ENCODE peak calls at places on chromosomes 4 and X, in eight cellular contexts. W is osteoblast, Y is mesendoderm, J is GM04504, K is A549, G is NCI-H2081, V is cardiac fibroblast, E is HT-29. T is an unnamed sample.

GRCh38 chr4:79650794-79651431 is 242.9 kb upstream of the GK2 start:
- DNase-seq in G (no peak), Y (peak; percentile 64), E (no peak), K (no peak), V (peak; percentile 70), J (no peak), W (peak; percentile 62), T (no peak)

GRCh38 chr4:186029731-186030421 is 39.1 kb upstream of the TLR3 start:
- DNase-seq in Y (peak; percentile 34), G (peak; percentile 65), W (peak; percentile 86), J (no peak), K (no peak), V (peak; percentile 94), E (no peak), T (peak; percentile 50)

GRCh38 chr4:22029803-22030202 is 81.2 kb upstream of the KCNIP4 start:
- DNase-seq in K (no peak), G (peak; percentile 96), V (no peak), W (no peak), E (peak; percentile 45), Y (no peak), J (no peak), T (no peak)

GRCh38 chrX:14819766-14820165 is 53.1 kb downstream of the FANCB start:
- DNase-seq in G (no peak), K (no peak), Y (no peak), E (no peak), J (no peak), W (no peak), V (no peak), T (no peak)

GRCh38 chr4:138821321-138821720 is 194.3 kb upstream of the NOCT start:
- DNase-seq in W (no peak), V (no peak), K (no peak), G (no peak), Y (no peak), E (no peak), J (no peak), T (no peak)

GRCh38 chr4:124591646-124592045 is 120.9 kb downstream of the ANKRD50 start:
- DNase-seq in E (no peak), W (no peak), G (peak; percentile 2), J (no peak), V (no peak), K (no peak), Y (no peak), T (no peak)

GRCh38 chr4:113145519-113146291 is 96.3 kb downstream of the ANK2 start:
- DNase-seq in W (no peak), J (no peak), Y (peak; percentile 76), K (no peak), V (no peak), E (no peak), G (peak; percentile 17), T (no peak)

GRCh38 chr4:120926358-120927025 is 4.0 kb upstream of the PRDM5 start:
- DNase-seq in Y (no peak), E (no peak), J (no peak), W (no peak), V (no peak), G (no peak), K (no peak), T (no peak)

GRCh38 chr4:169250796-169251195 is 20.0 kb downstream of the SH3RF1 start:
- DNase-seq in E (peak; percentile 14), W (no peak), G (no peak), Y (no peak), V (no peak), K (no peak), J (no peak), T (no peak)

GRCh38 chr4:13640149-13640671 is 12.7 kb upstream of the BOD1L1 start:
- DNase-seq in Y (peak; percentile 90), W (no peak), E (peak; percentile 21), G (no peak), V (peak; percentile 31), J (no peak), K (no peak), T (no peak)

GRCh38 chr4:113411496-113411938 is 350.0 kb downstream of the CAMK2D start:
- DNase-seq in G (no peak), W (no peak), Y (no peak), E (peak; percentile 52), K (no peak), V (peak; percentile 83), J (peak; percentile 50), T (peak; percentile 64)

GRCh38 chr4:74098628-74098995 is 383 bp downstream of the CXCL2 start:
- DNase-seq in E (no peak), V (peak; percentile 65), G (no peak), W (no peak), J (no peak), Y (no peak), K (no peak), T (no peak)

GRCh38 chrX:41276661-41277506 is 57.1 kb upstream of the DDX3X start:
- DNase-seq in K (no peak), J (no peak), Y (no peak), E (no peak), W (peak; percentile 77), V (no peak), G (no peak), T (no peak)

GRCh38 chr4:1206299-1207156 is 34.1 kb upstream of the SPON2 start:
- DNase-seq in J (no peak), V (no peak), W (peak; percentile 55), E (no peak), Y (no peak), G (no peak), K (no peak), T (no peak)

GRCh38 chrX:1657367-1658082 is 42.7 kb downstream of the ASMT start:
- DNase-seq in Y (no peak), J (no peak), E (no peak), G (no peak), W (no peak), V (peak; percentile 36), K (no peak), T (no peak)

GRCh38 chrX:46673596-46673995 is 85.3 kb downstream of the SLC9A7 start:
- DNase-seq in E (no peak), K (no peak), G (no peak), W (no peak), J (no peak), V (no peak), Y (no peak), T (no peak)

GRCh38 chr4:136651278-136651667 is 881.0 kb downstream of the PCDH18 start:
- DNase-seq in K (no peak), Y (no peak), V (no peak), G (no peak), W (no peak), J (no peak), E (no peak), T (no peak)

GRCh38 chr4:7002336-7002735 is 40.8 kb upstream of the TADA2B start:
- DNase-seq in E (no peak), W (no peak), Y (no peak), J (no peak), V (no peak), G (no peak), K (no peak), T (no peak)

GRCh38 chr4:33649015-33649414 is 2595.3 kb downstream of the ARAP2 start:
- DNase-seq in E (peak; percentile 26), K (no peak), W (no peak), Y (peak; percentile 61), G (no peak), V (peak; percentile 71), J (peak; percentile 36), T (no peak)

GRCh38 chrX:103461156-103461555 is 58.1 kb downstream of the RAB40A start:
- DNase-seq in E (no peak), G (no peak), J (no peak), Y (no peak), W (peak; percentile 52), K (no peak), V (no peak), T (no peak)

GRCh38 chr4:589219-589963 is 13.3 kb upstream of the TMEM271 start:
- DNase-seq in V (no peak), K (no peak), Y (no peak), E (no peak), W (peak; percentile 41), G (no peak), J (no peak), T (no peak)

GRCh38 chr4:160110891-160111290 is 1008.0 kb downstream of the RAPGEF2 start:
- DNase-seq in E (no peak), J (no peak), Y (no peak), V (peak; percentile 0), W (no peak), K (no peak), G (no peak), T (no peak)

GRCh38 chrX:154057790-154058189 is 38.1 kb upstream of the IRAK1 start:
- DNase-seq in V (no peak), W (no peak), K (no peak), J (no peak), Y (no peak), G (no peak), E (no peak), T (no peak)

GRCh38 chrX:94662665-94663064 is 988.7 kb downstream of the FAM133A start:
- DNase-seq in E (peak; percentile 28), Y (peak; percentile 6), J (no peak), V (no peak), G (peak; percentile 3), W (no peak), K (no peak), T (no peak)

GRCh38 chrX:9786839-9787635 is 808 bp downstream of the SHROOM2 start:
- DNase-seq in Y (no peak), V (no peak), G (no peak), J (no peak), E (no peak), W (no peak), K (no peak), T (no peak)

GRCh38 chrX:88660836-88661235 is 86.2 kb upstream of the CPXCR1 start:
- DNase-seq in E (no peak), Y (no peak), W (no peak), J (no peak), V (no peak), G (no peak), K (no peak), T (no peak)

GRCh38 chr4:179285696-179286095 is 1843.5 kb upstream of the AGA start:
- DNase-seq in V (no peak), W (no peak), J (no peak), Y (no peak), G (no peak), K (no peak), E (no peak), T (no peak)

GRCh38 chrX:153968754-153969124 is 2.9 kb downstream of the HCFC1 start:
- DNase-seq in V (no peak), W (no peak), J (no peak), G (no peak), E (no peak), Y (peak; percentile 45), K (no peak), T (no peak)

GRCh38 chrX:1462596-1463251 is 10.0 kb upstream of the ASMTL start:
- DNase-seq in G (no peak), V (peak; percentile 92), J (no peak), E (no peak), W (peak; percentile 95), Y (no peak), K (no peak), T (peak; percentile 26)

GRCh38 chrX:77446840-77447239 is 349 bp upstream of the FGF16 start:
- DNase-seq in E (no peak), J (no peak), K (no peak), G (no peak), Y (peak; percentile 1), W (no peak), V (no peak), T (no peak)

GRCh38 chr4:71857713-71858451 is 74.0 kb upstream of the GC start:
- DNase-seq in J (no peak), W (no peak), V (no peak), E (no peak), G (no peak), K (no peak), Y (peak; percentile 100), T (peak; percentile 31)

GRCh38 chr4:24730256-24731001 is 64.9 kb upstream of the SOD3 start:
- DNase-seq in G (no peak), K (no peak), E (no peak), Y (no peak), V (peak; percentile 71), J (peak; percentile 87), W (peak; percentile 68), T (peak; percentile 56)

GRCh38 chrX:31572396-31572795 is 500.6 kb upstream of the FTHL17 start:
- DNase-seq in Y (no peak), E (no peak), V (no peak), W (no peak), K (no peak), G (no peak), J (no peak), T (no peak)

GRCh38 chrX:21926527-21927278 is 13.8 kb upstream of the SMS start:
- DNase-seq in J (peak; percentile 88), V (peak; percentile 95), E (peak; percentile 45), Y (peak; percentile 90), K (peak; percentile 77), W (peak; percentile 91), G (no peak), T (no peak)